ENCODE peak calls at places on chromosomes 4 and X, in nine cellular contexts. T is tibial artery, F is lower lobe of right lung, J is uterus, S is tibial nerve, O is lower leg skin, G is pancreas, L is fibroblast of lung, B is dorsolateral prefrontal cortex. Y is an unnamed sample.

GRCh38 chrX:19554786-19555185 is 39.5 kb upstream of the MAP3K15 start:
- DNase-seq in T (no peak), F (no peak), J (no peak), S (no peak), O (no peak), G (no peak), L (peak; percentile 53), B (no peak), Y (peak; percentile 58)

GRCh38 chr4:81498046-81498445 is 26.3 kb upstream of the RASGEF1B start:
- DNase-seq in T (no peak), F (no peak), J (no peak), S (no peak), O (no peak), G (no peak), L (no peak), B (no peak), Y (no peak)

GRCh38 chrX:79288723-79289122 is 78.4 kb downstream of the ITM2A start:
- DNase-seq in T (no peak), F (no peak), J (no peak), S (no peak), O (no peak), G (no peak), L (no peak), B (no peak), Y (no peak)

GRCh38 chrX:117839544-117839943 is 277.1 kb downstream of the KLHL13 start:
- DNase-seq in T (no peak), F (no peak), J (no peak), S (no peak), O (no peak), G (no peak), L (no peak), B (no peak), Y (no peak)

GRCh38 chr4:187171731-187172339 is 448.2 kb upstream of the FAT1 start:
- DNase-seq in T (no peak), F (no peak), J (no peak), S (no peak), O (no peak), G (no peak), L (peak; percentile 25), B (no peak), Y (peak; percentile 54)

GRCh38 chr4:150152764-150153163 is 74.5 kb downstream of the DCLK2 start:
- DNase-seq in T (no peak), F (no peak), J (no peak), S (no peak), O (no peak), G (no peak), L (peak; percentile 38), B (no peak), Y (no peak)

GRCh38 chrX:96576358-96576757 is 108.3 kb upstream of the DIAPH2 start:
- DNase-seq in T (no peak), F (no peak), J (no peak), S (no peak), O (no peak), G (no peak), L (peak; percentile 17), B (no peak), Y (no peak)

GRCh38 chr4:154082760-154083530 is 294.1 kb upstream of the SFRP2 start:
- DNase-seq in T (no peak), F (no peak), J (no peak), S (no peak), O (no peak), G (no peak), L (no peak), B (no peak), Y (peak; percentile 8)

GRCh38 chrX:134144231-134144630 is 92.8 kb upstream of the CCDC160 start:
- DNase-seq in T (no peak), F (no peak), J (no peak), S (no peak), O (no peak), G (no peak), L (peak; percentile 26), B (no peak), Y (peak; percentile 11)

GRCh38 chrX:134146493-134146892 is 90.5 kb upstream of the CCDC160 start:
- DNase-seq in T (no peak), F (no peak), J (no peak), S (no peak), O (no peak), G (no peak), L (no peak), B (no peak), Y (no peak)

GRCh38 chrX:134148293-134148692 is 88.7 kb upstream of the CCDC160 start:
- DNase-seq in T (no peak), F (no peak), J (no peak), S (no peak), O (no peak), G (no peak), L (no peak), B (no peak), Y (no peak)
- H3K4me3 ChIP-seq in T (peak overlapping the region; percentile 33), F (no peak overlapping the region), J (no peak overlapping the region), S (no peak overlapping the region), O (no peak overlapping the region), G (no peak overlapping the region), L (peak overlapping the region; percentile 54), B (no peak overlapping the region), Y (no peak overlapping the region)

DNA sequence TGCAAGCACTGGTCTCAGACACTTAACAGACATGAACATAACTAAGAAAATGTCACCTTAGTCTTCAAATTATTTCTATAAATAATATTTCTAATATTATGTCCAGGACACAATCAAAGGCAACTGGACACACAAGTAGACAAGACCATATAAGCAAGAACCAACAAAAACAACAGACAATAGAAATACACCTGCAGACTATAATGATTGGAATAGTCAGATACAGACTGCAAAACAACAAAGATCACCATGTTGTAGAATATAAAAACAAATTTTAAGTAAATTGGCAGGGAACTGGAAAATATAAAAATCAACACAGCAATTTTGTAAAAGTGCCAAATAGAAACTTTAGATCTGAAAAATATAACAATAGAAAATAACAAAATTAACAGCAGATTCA is 220.7 kb downstream of the CLCN4 start:
- DNase-seq in T (no peak), F (no peak), J (no peak), S (no peak), O (no peak), G (no peak), L (no peak), B (no peak), Y (no peak)
- TF ChIP-seq CTCF in T (no peak), F (no peak), J (no peak), S (no peak), O (no peak), G (no peak), L (no peak), B (no peak), Y (no peak)

GRCh38 chr4:141395246-141395830 is 174.6 kb downstream of the ZNF330 start:
- DNase-seq in T (no peak), F (no peak), J (no peak), S (no peak), O (no peak), G (no peak), L (no peak), B (no peak), Y (peak; percentile 53)
- H3K4me3 ChIP-seq in T (no peak overlapping the region), F (no peak overlapping the region), J (no peak overlapping the region), S (no peak overlapping the region), O (no peak overlapping the region), G (no peak overlapping the region), L (no peak overlapping the region), B (no peak overlapping the region), Y (no peak overlapping the region)

GRCh38 chr4:152935661-152936445 is at the start of gene FHDC1:
- DNase-seq in T (no peak), F (peak; percentile 90), J (no peak), S (no peak), O (no peak), G (peak; percentile 91), L (no peak), B (peak; percentile 32), Y (peak; percentile 71)

GRCh38 chr4:152937535-152938236 is 1.6 kb downstream of the FHDC1 start:
- DNase-seq in T (no peak), F (peak; percentile 63), J (no peak), S (no peak), O (peak; percentile 88), G (peak; percentile 79), L (peak; percentile 33), B (peak; percentile 32), Y (peak; percentile 63)

GRCh38 chr4:152937280-152937534 is 1.1 kb downstream of the FHDC1 start:
- DNase-seq in T (no peak), F (no peak), J (no peak), S (no peak), O (no peak), G (no peak), L (no peak), B (no peak), Y (no peak)

GRCh38 chr4:152936446-152937279 is 540 bp downstream of the FHDC1 start:
- DNase-seq in T (no peak), F (peak; percentile 59), J (no peak), S (no peak), O (peak; percentile 89), G (peak; percentile 85), L (no peak), B (peak; percentile 24), Y (peak; percentile 48)

GRCh38 chr4:152935138-152935537 is 985 bp upstream of the FHDC1 start:
- DNase-seq in T (no peak), F (peak; percentile 49), J (no peak), S (no peak), O (no peak), G (no peak), L (no peak), B (no peak), Y (peak; percentile 54)
- TF ChIP-seq CTCF in T (no peak), F (no peak), J (no peak), S (no peak), O (no peak), G (no peak), L (no peak), B (no peak), Y (no peak)

DNA sequence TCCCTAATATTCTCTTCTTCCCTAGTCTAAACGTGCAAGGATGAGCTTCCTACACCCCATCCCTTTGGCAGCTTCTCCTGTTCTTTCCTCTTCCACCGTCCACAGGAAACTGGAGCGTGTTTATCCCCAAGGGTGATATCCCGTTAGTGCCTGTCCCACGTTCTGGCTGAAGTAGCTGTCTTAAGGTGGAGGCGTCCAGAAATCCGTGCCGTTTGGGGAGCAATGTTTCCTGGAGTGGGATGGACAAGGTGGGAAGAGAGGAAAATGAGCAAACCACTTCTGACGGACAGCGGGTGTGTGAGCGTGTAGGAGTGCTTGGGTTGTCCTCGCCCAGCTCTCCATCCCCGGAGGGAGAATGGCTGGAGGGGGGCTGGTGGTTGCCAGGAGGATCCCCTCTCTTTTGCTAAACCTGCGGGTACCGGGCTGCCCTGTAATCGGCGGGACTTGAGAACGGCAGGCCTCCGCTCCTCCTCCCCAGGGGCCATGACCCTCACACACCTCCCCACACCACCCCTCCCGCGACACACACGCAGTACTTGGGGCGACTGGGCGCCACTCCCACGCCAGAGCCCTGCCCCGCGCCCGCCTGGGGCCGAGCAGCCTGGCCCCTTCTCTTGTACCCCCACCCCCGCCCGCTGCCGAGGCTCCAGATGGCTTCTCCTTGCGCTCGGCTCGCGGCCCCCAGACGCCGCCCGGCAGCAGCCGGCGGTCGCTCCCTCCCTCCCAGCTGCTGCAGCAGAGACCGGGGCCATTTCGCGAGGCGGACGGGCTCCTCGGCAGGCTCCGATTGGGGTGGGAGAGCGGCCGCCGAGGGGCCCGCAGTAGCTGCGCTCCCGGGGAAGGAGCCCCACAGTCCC is 13.9 kb upstream of the PRDM8 start:
- DNase-seq in T (peak; percentile 36), F (peak; percentile 53), J (peak; percentile 65), S (no peak), O (peak; percentile 89), G (peak; percentile 69), L (no peak), B (no peak), Y (no peak)
- H3K4me3 ChIP-seq in T (peak overlapping the region; percentile 86), F (peak overlapping the region; percentile 61), J (peak overlapping the region; percentile 57), S (peak overlapping the region; percentile 54), O (peak overlapping the region; percentile 37), G (peak overlapping the region; percentile 40), L (peak overlapping the region; percentile 67), B (peak overlapping the region; percentile 52), Y (peak overlapping the region; percentile 67)